ENCODE peak calls at places on chromosomes 5 and 9, in eight cellular contexts. D, U, X, E, L, Y, O and A are unnamed samples.

GRCh38 chr5:127833999-127834953 is 131.1 kb downstream of the CCDC192 start:
- DNase-seq in D (no peak), U (no peak), X (no peak), E (no peak), L (no peak), Y (no peak), O (peak), A (no peak)

GRCh38 chr5:167982-168660 is 23.2 kb upstream of the LRRC14B start:
- DNase-seq in D (no peak), U (no peak), X (peak), E (peak), L (no peak), Y (peak), O (peak), A (peak)

GRCh38 chr9:25542319-25542718 is 135.9 kb downstream of the TUSC1 start:
- DNase-seq in D (no peak), U (no peak), X (no peak), E (no peak), L (no peak), Y (no peak), O (no peak), A (no peak)

GRCh38 chr5:11062379-11062778 is 301.3 kb upstream of the DAP start:
- DNase-seq in D (no peak), U (no peak), X (peak), E (no peak), L (no peak), Y (peak), O (no peak), A (no peak)

GRCh38 chr9:101235105-101235866 is 149.5 kb downstream of the BAAT start:
- DNase-seq in D (no peak), U (peak), X (no peak), E (no peak), L (no peak), Y (no peak), O (peak), A (no peak)

GRCh38 chr9:6999788-7000187 is 242.0 kb downstream of the KDM4C start:
- DNase-seq in D (no peak), U (no peak), X (no peak), E (no peak), L (no peak), Y (no peak), O (no peak), A (no peak)

GRCh38 chr9:134712922-134713321 is 71.3 kb downstream of the COL5A1 start:
- DNase-seq in D (no peak), U (no peak), X (no peak), E (peak), L (no peak), Y (no peak), O (no peak), A (no peak)

GRCh38 chr5:1726956-1727355 is 72.7 kb downstream of the MRPL36 start:
- DNase-seq in D (no peak), U (no peak), X (no peak), E (peak), L (no peak), Y (no peak), O (no peak), A (peak)

GRCh38 chr5:37248387-37248969 is 698 bp downstream of the CPLANE1 start:
- DNase-seq in D (no peak), U (no peak), X (peak), E (no peak), L (no peak), Y (peak), O (peak), A (no peak)

GRCh38 chr5:1962619-1963355 is 80.1 kb upstream of the IRX4 start:
- DNase-seq in D (no peak), U (no peak), X (no peak), E (no peak), L (no peak), Y (no peak), O (no peak), A (no peak)

GRCh38 chr9:121850366-121850765 is 198.9 kb downstream of the DAB2IP start:
- DNase-seq in D (peak), U (no peak), X (no peak), E (no peak), L (no peak), Y (no peak), O (no peak), A (no peak)

GRCh38 chr9:87874320-87874655 is 8.4 kb upstream of the SPATA31E1 start:
- DNase-seq in D (no peak), U (no peak), X (no peak), E (no peak), L (no peak), Y (no peak), O (no peak), A (no peak)

GRCh38 chr5:114434396-114435219 is 72.7 kb downstream of the KCNN2 start:
- DNase-seq in D (no peak), U (no peak), X (no peak), E (no peak), L (no peak), Y (no peak), O (no peak), A (no peak)

GRCh38 chr5:168015506-168015905 is 275.9 kb upstream of the WWC1 start:
- DNase-seq in D (no peak), U (no peak), X (no peak), E (no peak), L (no peak), Y (no peak), O (peak), A (no peak)

GRCh38 chr9:131282688-131283422 is 6.5 kb upstream of the FAM78A start:
- DNase-seq in D (no peak), U (no peak), X (peak), E (no peak), L (no peak), Y (no peak), O (peak), A (peak)

GRCh38 chr9:122930933-122931850 is at the start of gene ZBTB26:
- DNase-seq in D (peak), U (peak), X (peak), E (peak), L (peak), Y (peak), O (peak), A (peak)

GRCh38 chr5:154470949-154471870 is 6.8 kb downstream of the HAND1 start:
- DNase-seq in D (no peak), U (no peak), X (no peak), E (no peak), L (no peak), Y (no peak), O (no peak), A (no peak)

GRCh38 chr5:43900974-43901373 is 298.0 kb downstream of the NNT start:
- DNase-seq in D (no peak), U (no peak), X (no peak), E (no peak), L (no peak), Y (no peak), O (no peak), A (no peak)

GRCh38 chr9:117224676-117225075 is 190.2 kb downstream of the ASTN2 start:
- DNase-seq in D (no peak), U (no peak), X (no peak), E (no peak), L (no peak), Y (no peak), O (no peak), A (no peak)

GRCh38 chr5:39226100-39226451 is 6.7 kb upstream of the FYB1 start:
- DNase-seq in D (no peak), U (no peak), X (no peak), E (no peak), L (no peak), Y (no peak), O (no peak), A (no peak)

GRCh38 chr5:107831612-107832395 is 161.1 kb upstream of the EFNA5 start:
- DNase-seq in D (no peak), U (no peak), X (peak), E (no peak), L (no peak), Y (no peak), O (peak), A (no peak)

GRCh38 chr5:4868140-4868735 is 271.9 kb upstream of the ADAMTS16 start:
- DNase-seq in D (no peak), U (peak), X (no peak), E (peak), L (peak), Y (peak), O (peak), A (no peak)

GRCh38 chr9:128704356-128704670 is 2.0 kb downstream of the PKN3 start:
- DNase-seq in D (no peak), U (no peak), X (no peak), E (peak), L (no peak), Y (no peak), O (no peak), A (no peak)

GRCh38 chr5:72121753-72122445 is 14.6 kb downstream of the MAP1B start:
- DNase-seq in D (no peak), U (no peak), X (no peak), E (no peak), L (no peak), Y (no peak), O (no peak), A (no peak)

GRCh38 chr9:129834489-129835127 is 467 bp downstream of the C9orf78 start:
- DNase-seq in D (no peak), U (no peak), X (no peak), E (no peak), L (no peak), Y (no peak), O (peak), A (no peak)

GRCh38 chr5:135367554-135367953 is 31.5 kb downstream of the MACROH2A1 start:
- DNase-seq in D (no peak), U (no peak), X (no peak), E (no peak), L (no peak), Y (no peak), O (no peak), A (no peak)

GRCh38 chr5:135369952-135370351 is 29.1 kb downstream of the MACROH2A1 start:
- DNase-seq in D (no peak), U (no peak), X (no peak), E (no peak), L (no peak), Y (no peak), O (no peak), A (no peak)

GRCh38 chr5:135365281-135365680 is 33.8 kb downstream of the MACROH2A1 start:
- DNase-seq in D (no peak), U (no peak), X (no peak), E (no peak), L (no peak), Y (no peak), O (no peak), A (no peak)

GRCh38 chr5:135364416-135365262 is 34.4 kb downstream of the MACROH2A1 start:
- DNase-seq in D (no peak), U (no peak), X (no peak), E (no peak), L (no peak), Y (no peak), O (no peak), A (no peak)

DNA sequence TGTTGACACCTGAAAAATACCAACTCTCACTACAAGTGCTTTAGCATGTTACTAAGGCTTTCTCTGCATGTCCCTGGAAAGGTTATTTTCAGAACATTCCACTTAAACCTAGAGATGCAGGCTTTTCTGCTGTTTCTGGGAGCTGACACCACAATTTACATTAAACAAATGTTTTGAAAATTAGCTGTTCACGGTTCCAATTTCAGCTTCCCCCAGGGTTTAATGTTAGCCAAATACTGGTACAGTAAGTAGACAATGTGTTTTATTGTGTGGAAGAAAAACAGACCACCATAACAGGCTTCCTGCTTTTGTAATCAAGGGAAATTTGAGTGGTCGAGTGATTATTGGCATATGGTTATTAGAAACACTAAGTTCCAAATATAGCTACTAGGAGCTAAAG is 32.0 kb downstream of the MACROH2A1 start:
- DNase-seq in D (no peak), U (no peak), X (peak), E (no peak), L (no peak), Y (no peak), O (no peak), A (no peak)
- H3K4me3 ChIP-seq in D (no peak), U (no peak), X (no peak), E (no peak), L (no peak), Y (no peak), O (no peak), A (no peak)

DNA sequence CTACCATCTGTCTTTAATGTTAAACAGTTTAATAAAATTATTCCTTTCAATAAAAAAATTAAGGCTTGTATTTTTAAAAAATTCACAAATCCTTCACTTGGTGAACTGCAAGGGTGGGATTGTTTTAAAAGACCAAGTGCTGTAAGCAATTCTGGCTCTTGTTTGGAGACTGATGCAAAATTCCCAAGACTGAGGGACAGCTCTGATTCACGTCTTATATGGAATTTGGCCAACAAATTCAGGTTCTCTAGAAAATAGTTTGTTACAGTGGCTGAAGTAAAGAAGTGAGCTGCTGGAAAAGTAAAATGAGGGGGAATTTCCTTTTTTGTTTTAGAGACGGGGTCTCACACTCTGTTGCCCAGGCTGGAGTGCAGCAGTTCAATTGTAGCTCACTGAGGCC is 58.3 kb downstream of the PRELID2 start:
- DNase-seq in D (no peak), U (no peak), X (peak), E (no peak), L (no peak), Y (peak), O (peak), A (no peak)
- H3K27ac ChIP-seq in D (no peak), U (no peak), X (no peak), E (no peak), L (no peak), Y (peak), O (peak), A (peak)

GRCh38 chr9:126663661-126664072 is 49.9 kb downstream of the LMX1B start:
- DNase-seq in D (no peak), U (no peak), X (no peak), E (no peak), L (peak), Y (no peak), O (no peak), A (no peak)

GRCh38 chr9:126667190-126668055 is 53.7 kb downstream of the LMX1B start:
- DNase-seq in D (no peak), U (no peak), X (no peak), E (no peak), L (no peak), Y (no peak), O (no peak), A (no peak)

GRCh38 chr9:126666155-126666803 is 52.6 kb downstream of the LMX1B start:
- DNase-seq in D (no peak), U (no peak), X (no peak), E (no peak), L (no peak), Y (no peak), O (no peak), A (no peak)

GRCh38 chr9:126665696-126666035 is 51.9 kb downstream of the LMX1B start:
- DNase-seq in D (no peak), U (no peak), X (no peak), E (no peak), L (no peak), Y (no peak), O (no peak), A (no peak)

GRCh38 chr9:126664893-126665695 is 51.4 kb downstream of the LMX1B start:
- DNase-seq in D (no peak), U (no peak), X (no peak), E (no peak), L (peak), Y (no peak), O (no peak), A (no peak)
- H3K4me3 ChIP-seq in D (no peak), U (no peak), X (no peak), E (no peak), L (no peak), Y (no peak), O (no peak), A (no peak)

GRCh38 chr5:177382423-177383029 is 1.7 kb upstream of the SLC34A1 start:
- DNase-seq in D (no peak), U (no peak), X (peak), E (no peak), L (no peak), Y (no peak), O (peak), A (no peak)
- H3K27ac ChIP-seq in D (no peak), U (no peak), X (no peak), E (no peak), L (no peak), Y (no peak), O (no peak), A (no peak)